ENCODE peak calls at places on chromosomes 7 and 10, in five cellular contexts. C, U, Q, L and T are unnamed samples.

GRCh38 chr10:62732841-62733653 is 71.5 kb upstream of the ADO start:
- DNase-seq in C (peak), U (peak), Q (no peak), L (peak), T (no peak)

GRCh38 chr7:40105879-40106473 is 28.4 kb downstream of the MPLKIP start:
- DNase-seq in C (no peak), U (no peak), Q (no peak), L (no peak), T (no peak)

GRCh38 chr10:30007406-30007805 is 52.0 kb downstream of the JCAD start:
- DNase-seq in C (no peak), U (no peak), Q (no peak), L (no peak), T (no peak)

GRCh38 chr7:99143853-99144672 is at the start of gene SMURF1:
- DNase-seq in C (peak), U (peak), Q (peak), L (peak), T (peak)

GRCh38 chr10:4034907-4035581 is 250.0 kb upstream of the KLF6 start:
- DNase-seq in C (peak), U (peak), Q (no peak), L (no peak), T (no peak)

GRCh38 chr10:3080608-3081007 is 13.3 kb downstream of the PFKP start:
- DNase-seq in C (no peak), U (no peak), Q (no peak), L (no peak), T (no peak)

GRCh38 chr7:95213809-95214492 is 110.4 kb downstream of the PON1 start:
- DNase-seq in C (peak), U (peak), Q (no peak), L (no peak), T (no peak)

GRCh38 chr10:102140913-102141540 is 8.2 kb downstream of the PPRC1 start:
- DNase-seq in C (no peak), U (no peak), Q (no peak), L (no peak), T (no peak)

GRCh38 chr7:78359836-78360235 is 561.3 kb downstream of the PHTF2 start:
- DNase-seq in C (no peak), U (no peak), Q (no peak), L (no peak), T (no peak)

GRCh38 chr7:37081436-37081835 is 357.1 kb upstream of the AOAH start:
- DNase-seq in C (peak), U (peak), Q (peak), L (no peak), T (peak)

GRCh38 chr7:130734525-130735272 is 692 bp upstream of the KLF14 start:
- DNase-seq in C (peak), U (peak), Q (no peak), L (no peak), T (no peak)

GRCh38 chr7:29442146-29442545 is 121.5 kb upstream of the PRR15 start:
- DNase-seq in C (peak), U (peak), Q (peak), L (no peak), T (peak)

GRCh38 chr7:16961650-16962049 is 79.9 kb upstream of the AGR3 start:
- DNase-seq in C (peak), U (no peak), Q (no peak), L (no peak), T (no peak)

GRCh38 chr7:136883046-136883445 is 14.6 kb downstream of the CHRM2 start:
- DNase-seq in C (no peak), U (peak), Q (no peak), L (no peak), T (no peak)

GRCh38 chr10:121063744-121064143 is 212.6 kb downstream of the WDR11 start:
- DNase-seq in C (no peak), U (no peak), Q (no peak), L (no peak), T (no peak)

GRCh38 chr7:7489546-7489945 is 46.1 kb downstream of the COL28A1 start:
- DNase-seq in C (no peak), U (peak), Q (no peak), L (no peak), T (no peak)

GRCh38 chr10:132397036-132397541 is at the start of gene PWWP2B:
- DNase-seq in C (no peak), U (no peak), Q (no peak), L (peak), T (no peak)

GRCh38 chr10:132375795-132376297 is 21.2 kb upstream of the PWWP2B start:
- DNase-seq in C (no peak), U (no peak), Q (no peak), L (no peak), T (no peak)

GRCh38 chr10:95741807-95742528 is 14.0 kb upstream of the ENTPD1 start:
- DNase-seq in C (peak), U (no peak), Q (no peak), L (no peak), T (peak)

GRCh38 chr10:109348324-109348723 is 575.0 kb downstream of the XPNPEP1 start:
- DNase-seq in C (no peak), U (no peak), Q (no peak), L (no peak), T (no peak)

GRCh38 chr10:27446091-27446918 is 57.8 kb upstream of the RAB18 start:
- DNase-seq in C (peak), U (peak), Q (peak), L (no peak), T (peak)

GRCh38 chr7:158407581-158408331 is 179.9 kb downstream of the PTPRN2 start:
- DNase-seq in C (peak), U (peak), Q (peak), L (no peak), T (peak)

GRCh38 chr10:85548038-85548437 is 818.6 kb downstream of the GRID1 start:
- DNase-seq in C (peak), U (peak), Q (peak), L (no peak), T (peak)

GRCh38 chr7:13062596-13062995 is 375.2 kb downstream of the ARL4A start:
- DNase-seq in C (no peak), U (no peak), Q (no peak), L (no peak), T (no peak)

GRCh38 chr7:3399858-3400257 is 98.8 kb downstream of the SDK1 start:
- DNase-seq in C (peak), U (peak), Q (no peak), L (no peak), T (no peak)

GRCh38 chr10:89563861-89564478 is 28.6 kb upstream of the SLC16A12 start:
- DNase-seq in C (peak), U (peak), Q (peak), L (no peak), T (no peak)

GRCh38 chr10:103736763-103737162 is 118.6 kb downstream of the SH3PXD2A start:
- DNase-seq in C (peak), U (peak), Q (peak), L (no peak), T (no peak)

GRCh38 chr7:8817448-8818036 is 384.1 kb downstream of the NXPH1 start:
- DNase-seq in C (no peak), U (no peak), Q (no peak), L (no peak), T (no peak)

GRCh38 chr7:123747089-123747488 is 1.7 kb downstream of the WASL start:
- DNase-seq in C (peak), U (no peak), Q (no peak), L (no peak), T (no peak)

GRCh38 chr10:306654-307185 is 171.5 kb downstream of the ZMYND11 start:
- DNase-seq in C (no peak), U (no peak), Q (peak), L (no peak), T (no peak)